ENCODE peak calls at places on chromosomes 11 and 22, in five cellular contexts. Y, P, S, A and B are unnamed samples.
A peak's percentile ranks its signal among the peaks of the same experiment; 100 is the strongest.

GRCh38 chr11:132540586-132540985 is 991.7 kb downstream of the OPCML start:
- DNase-seq in Y (no peak), A (no peak), P (no peak), S (no peak), B (no peak)

GRCh38 chr22:25759825-25760231 is 17.8 kb downstream of the MYO18B start:
- DNase-seq in P (no peak), A (no peak), S (peak; percentile 94), Y (peak; percentile 22), B (peak; percentile 90)

GRCh38 chr11:12318791-12319733 is 58.3 kb upstream of the PARVA start:
- DNase-seq in S (peak; percentile 87), A (no peak), Y (no peak), P (no peak), B (no peak)

GRCh38 chr22:33357894-33358440 is 299.8 kb upstream of the SYN3 start:
- DNase-seq in P (no peak), S (no peak), Y (no peak), A (no peak), B (no peak)

GRCh38 chr11:67316882-67317364 is 13.6 kb downstream of the SSH3 start:
- DNase-seq in S (no peak), P (no peak), A (no peak), Y (no peak), B (no peak)

GRCh38 chr11:112794321-112794720 is 166.9 kb upstream of the NCAM1 start:
- DNase-seq in S (no peak), Y (no peak), P (no peak), A (no peak), B (no peak)

GRCh38 chr11:76788661-76789442 is 5.7 kb downstream of the TSKU start:
- DNase-seq in P (peak; percentile 77), A (no peak), S (no peak), Y (no peak), B (no peak)

GRCh38 chr11:61524963-61525587 is 16.5 kb downstream of the LRRC10B start:
- DNase-seq in S (no peak), P (no peak), A (no peak), Y (no peak), B (no peak)

GRCh38 chr22:22060200-22061084 is 77.9 kb upstream of the TOP3B start:
- DNase-seq in Y (peak; percentile 24), P (peak; percentile 62), A (peak; percentile 82), S (no peak), B (no peak)

GRCh38 chr11:58259983-58260382 is 8.1 kb downstream of the OR10W1 start:
- DNase-seq in P (no peak), A (no peak), S (no peak), Y (no peak), B (no peak)

GRCh38 chr11:130737041-130737830 is 179.0 kb downstream of the SNX19 start:
- DNase-seq in S (no peak), P (no peak), A (no peak), Y (no peak), B (no peak)

GRCh38 chr22:45897736-45898135 is 79.2 kb downstream of the WNT7B start:
- DNase-seq in Y (no peak), S (no peak), A (no peak), P (peak; percentile 29), B (no peak)

GRCh38 chr11:76626266-76626665 is 44.3 kb downstream of the LRRC32 start:
- DNase-seq in Y (no peak), S (no peak), P (no peak), A (no peak), B (no peak)

GRCh38 chr22:46355369-46355995 is 20.0 kb downstream of the TRMU start:
- DNase-seq in Y (no peak), A (peak; percentile 85), S (no peak), P (peak; percentile 88), B (no peak)

GRCh38 chr11:62842171-62842717 is 2.9 kb upstream of the WDR74 start:
- DNase-seq in Y (no peak), A (no peak), S (no peak), P (peak; percentile 68), B (no peak)

GRCh38 chr22:18113680-18114394 is 3.2 kb downstream of the TUBA8 start:
- DNase-seq in Y (no peak), P (no peak), S (no peak), A (no peak), B (no peak)

GRCh38 chr11:11992257-11992690 is 16.2 kb downstream of the DKK3 start:
- DNase-seq in Y (no peak), P (no peak), A (no peak), S (no peak), B (no peak)

GRCh38 chr22:17403906-17404305 is 34.6 kb downstream of the CECR2 start:
- DNase-seq in S (no peak), P (no peak), A (no peak), Y (no peak), B (peak; percentile 10)

GRCh38 chr11:117295438-117296137 is 4.4 kb downstream of the BACE1-AS start:
- DNase-seq in S (no peak), A (no peak), P (no peak), Y (no peak), B (no peak)

GRCh38 chr11:124922831-124923230 is 3.8 kb downstream of the HEPN1 start:
- DNase-seq in A (no peak), Y (no peak), S (no peak), P (no peak), B (no peak)

GRCh38 chr22:42893366-42894150 is 36.5 kb upstream of the ARFGAP3 start:
- DNase-seq in Y (no peak), P (peak; percentile 86), S (no peak), A (no peak), B (no peak)

GRCh38 chr11:68749501-68750196 is 1.7 kb downstream of the TESMIN start:
- DNase-seq in P (no peak), Y (no peak), A (peak; percentile 56), S (no peak), B (no peak)

GRCh38 chr11:420054-420910 is 5.5 kb upstream of the SIGIRR start:
- DNase-seq in Y (no peak), S (no peak), P (peak; percentile 72), A (no peak), B (no peak)

GRCh38 chr22:46066691-46067090 is 83.6 kb upstream of the PPARA start:
- DNase-seq in S (no peak), Y (no peak), A (no peak), P (no peak), B (no peak)

GRCh38 chr11:117919326-117920275 is 9.6 kb downstream of the TMPRSS13 start:
- DNase-seq in S (no peak), Y (no peak), P (no peak), A (no peak), B (no peak)

GRCh38 chr11:117016747-117017146 is 81.5 kb downstream of the SIK3 start:
- DNase-seq in Y (no peak), P (no peak), S (no peak), A (no peak), B (no peak)

GRCh38 chr11:77396305-77396704 is 77.6 kb downstream of the PAK1 start:
- DNase-seq in S (no peak), A (no peak), Y (no peak), P (no peak), B (no peak)

GRCh38 chr11:59171508-59172322 is at the start of gene DTX4:
- DNase-seq in P (peak; percentile 96), A (peak; percentile 97), Y (peak; percentile 39), S (peak; percentile 39), B (peak; percentile 18)

DNA sequence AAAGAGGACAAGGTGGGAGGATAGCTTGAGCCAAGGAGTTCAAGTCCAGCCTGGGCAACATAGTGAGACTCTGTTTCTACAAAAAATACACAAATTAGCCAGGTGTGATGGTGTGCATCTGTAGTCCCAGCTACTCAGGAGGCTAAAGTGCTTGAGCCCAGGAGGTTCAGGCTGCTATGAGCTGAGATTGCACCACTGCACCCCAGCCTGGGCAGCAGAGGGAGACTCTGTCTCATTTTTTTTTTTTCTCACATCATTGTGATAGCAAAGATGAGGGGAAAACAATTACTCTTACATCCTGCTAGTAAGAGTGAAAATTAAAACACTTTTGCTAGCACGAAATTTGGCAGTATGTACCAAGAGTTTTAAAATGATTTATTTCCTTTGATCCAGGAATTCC is 463.7 kb downstream of the TMEM135 start:
- DNase-seq in S (no peak), Y (no peak), A (no peak), P (no peak), B (no peak)
- TF ChIP-seq CTCF in S (no peak), Y (no peak), A (peak; percentile 22), P (no peak), B (no peak)

GRCh38 chr11:22433066-22433450 is 94.9 kb downstream of the SLC17A6 start:
- DNase-seq in A (no peak), S (no peak), P (no peak), Y (no peak), B (no peak)
- H3K4me3 ChIP-seq in A (no peak overlapping the region), S (no peak overlapping the region), P (peak overlapping the region; percentile 37), Y (no peak overlapping the region), B (peak overlapping the region; percentile 47)

DNA sequence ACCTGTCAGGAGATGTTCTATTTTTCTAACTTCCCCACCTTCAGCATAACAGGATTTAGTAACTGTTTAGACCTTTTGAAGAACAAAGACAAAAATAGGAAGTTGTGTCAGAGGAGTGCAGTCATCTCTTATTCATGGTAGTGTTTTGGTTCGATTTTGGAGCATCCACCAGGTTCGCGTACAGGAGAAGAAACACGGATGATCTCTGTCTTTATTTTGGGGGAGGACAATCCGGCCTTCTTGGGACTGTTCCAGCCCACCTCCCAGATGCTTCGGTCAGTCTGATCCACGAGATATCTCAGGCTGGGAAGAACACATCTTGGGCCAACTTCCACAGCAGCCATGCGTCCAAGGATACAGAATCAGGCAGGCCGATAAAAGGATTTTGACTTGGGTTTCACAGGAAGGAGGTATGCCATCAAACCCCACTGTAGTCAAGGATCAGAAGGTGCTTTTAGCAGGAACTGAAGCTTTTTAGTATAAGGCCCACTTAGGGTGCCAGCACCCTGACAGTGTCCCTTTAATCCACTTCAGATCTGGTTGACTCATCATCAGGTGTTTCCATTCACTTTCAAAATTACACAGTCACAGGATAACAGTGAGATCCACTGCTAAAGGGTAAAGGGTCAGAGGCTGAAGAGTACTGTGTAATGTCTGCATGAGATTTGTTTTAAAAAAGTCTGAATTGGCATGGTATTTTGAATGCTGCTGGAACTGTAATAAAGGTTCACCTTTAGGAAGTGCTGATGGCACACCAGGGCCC is 16.5 kb downstream of the PATZ1 start:
- DNase-seq in P (no peak), Y (no peak), A (no peak), S (no peak), B (no peak)
- TF ChIP-seq CTCF in P (no peak), Y (no peak), A (no peak), S (no peak), B (no peak)

GRCh38 chr11:3990406-3990805 is 104.2 kb upstream of the RRM1 start:
- DNase-seq in A (no peak), P (no peak), Y (no peak), S (no peak), B (no peak)

GRCh38 chr11:3995307-3995706 is 99.3 kb upstream of the RRM1 start:
- DNase-seq in P (no peak), A (no peak), Y (no peak), S (no peak), B (no peak)

GRCh38 chr11:3989891-3990290 is 104.7 kb upstream of the RRM1 start:
- DNase-seq in Y (no peak), S (no peak), A (no peak), P (no peak), B (no peak)

GRCh38 chr11:3994030-3994640 is 100.5 kb upstream of the RRM1 start:
- DNase-seq in P (no peak), S (no peak), A (no peak), Y (no peak), B (peak; percentile 19)

DNA sequence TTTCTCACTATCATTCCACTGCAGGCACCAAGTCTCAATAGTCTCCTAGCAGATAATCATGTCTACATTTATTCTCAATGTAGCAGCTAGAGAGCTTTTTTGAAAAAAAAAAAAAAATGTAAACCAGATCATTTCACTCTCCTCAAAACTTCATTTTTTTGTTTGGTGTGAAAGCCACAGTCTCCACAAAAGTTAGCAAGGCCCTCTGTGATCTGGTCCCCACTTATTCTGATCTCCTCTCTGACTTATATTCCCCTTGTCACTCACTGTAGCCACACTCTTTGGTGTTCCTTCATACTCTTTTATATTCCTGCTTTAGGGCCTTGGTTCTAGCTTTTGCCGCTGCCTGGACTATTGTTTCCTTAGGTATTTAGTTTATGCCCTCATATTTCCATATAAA is 101.6 kb upstream of the RRM1 start:
- DNase-seq in P (no peak), A (no peak), Y (no peak), S (no peak), B (no peak)
- H3K4me3 ChIP-seq in P (no peak overlapping the region), A (no peak overlapping the region), Y (no peak overlapping the region), S (no peak overlapping the region), B (no peak overlapping the region)